ENCODE peak calls at places on chromosomes 12 and 14, in nine cellular contexts. E, M, Y, F, Z, D, H, N and G are unnamed samples.

GRCh38 chr12:122825773-122826724 is 9.2 kb upstream of the HIP1R start:
- DNase-seq in Y (no peak), M (peak; percentile 47), Z (no peak), F (no peak), E (peak; percentile 58), N (peak; percentile 48), D (peak; percentile 78), H (no peak), G (no peak)

GRCh38 chr12:80173465-80173864 is 74.1 kb downstream of the OTOGL start:
- DNase-seq in F (no peak), Y (no peak), M (no peak), H (no peak), E (no peak), Z (no peak), D (no peak), N (no peak), G (no peak)

GRCh38 chr14:69693145-69693544 is 73.8 kb upstream of the SRSF5 start:
- DNase-seq in E (no peak), D (peak; percentile 56), Z (no peak), F (no peak), N (peak; percentile 78), Y (no peak), M (peak; percentile 59), H (no peak), G (peak; percentile 48)

GRCh38 chr12:84807249-84807648 is 105.3 kb downstream of the SLC6A15 start:
- DNase-seq in F (peak; percentile 30), Z (no peak), Y (no peak), M (no peak), N (no peak), E (no peak), D (no peak), H (no peak), G (no peak)

GRCh38 chr12:39300799-39301198 is 142.1 kb downstream of the KIF21A start:
- DNase-seq in N (peak; percentile 84), E (no peak), Z (no peak), H (no peak), F (no peak), Y (no peak), D (no peak), M (no peak), G (no peak)

GRCh38 chr12:93514853-93515252 is 47.5 kb downstream of the MRPL42 start:
- DNase-seq in Y (no peak), F (peak; percentile 91), D (no peak), E (no peak), Z (no peak), M (no peak), H (no peak), N (no peak), G (no peak)

GRCh38 chr14:99389171-99389826 is 91.4 kb downstream of the SETD3 start:
- DNase-seq in N (peak; percentile 31), Z (peak; percentile 21), D (peak; percentile 69), E (peak; percentile 60), F (peak; percentile 10), Y (peak; percentile 21), M (no peak), H (peak; percentile 29), G (peak; percentile 75)

GRCh38 chr14:98974113-98974512 is 297.9 kb downstream of the BCL11B start:
- DNase-seq in D (no peak), F (no peak), E (no peak), N (no peak), Y (no peak), Z (no peak), M (no peak), H (no peak), G (no peak)

DNA sequence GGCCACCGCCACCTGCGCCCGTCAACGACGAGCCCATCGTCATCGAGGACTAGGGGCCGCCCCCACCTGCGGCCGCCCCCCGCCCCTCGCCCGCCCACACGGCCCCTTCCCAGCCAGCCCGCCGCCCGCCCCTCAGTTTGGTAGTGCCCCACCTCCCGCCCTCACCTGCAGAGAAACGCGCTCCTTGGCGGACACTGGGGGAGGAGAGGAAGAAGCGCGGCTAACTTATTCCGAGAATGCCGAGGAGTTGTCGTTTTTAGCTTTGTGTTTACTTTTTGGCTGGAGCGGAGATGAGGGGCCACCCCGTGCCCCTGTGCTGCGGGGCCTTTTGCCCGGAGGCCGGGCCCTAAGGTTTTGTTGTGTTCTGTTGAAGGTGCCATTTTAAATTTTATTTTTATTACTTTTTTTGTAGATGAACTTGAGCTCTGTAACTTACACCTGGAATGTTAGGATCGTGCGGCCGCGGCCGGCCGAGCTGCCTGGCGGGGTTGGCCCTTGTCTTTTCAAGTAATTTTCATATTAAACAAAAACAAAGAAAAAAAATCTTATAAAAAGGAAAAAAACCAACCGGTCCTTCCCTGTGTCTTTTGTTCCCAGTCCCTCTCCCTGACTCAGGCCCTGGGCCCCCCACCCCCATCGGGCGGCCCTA is 4.3 kb upstream of the CRIP2 start:
- DNase-seq in M (no peak), N (no peak), E (no peak), D (no peak), H (no peak), Y (no peak), F (no peak), Z (no peak), G (no peak)
- H3K27ac ChIP-seq in M (no peak overlapping the region), N (no peak overlapping the region), E (no peak overlapping the region), D (no peak overlapping the region), H (peak overlapping the region; percentile 100), Y (no peak overlapping the region), F (no peak overlapping the region), Z (no peak overlapping the region), G (no peak overlapping the region)

GRCh38 chr14:52023518-52023917 is 34.2 kb downstream of the RTRAF start:
- DNase-seq in F (peak; percentile 87), Z (no peak), Y (no peak), D (peak; percentile 64), H (peak; percentile 61), N (peak; percentile 31), M (no peak), E (no peak), G (no peak)

GRCh38 chr14:52029881-52030280 is 39.0 kb downstream of the NID2 start:
- DNase-seq in H (no peak), N (peak; percentile 71), D (no peak), E (no peak), Z (no peak), F (no peak), Y (no peak), M (no peak), G (no peak)

GRCh38 chr14:52025310-52025709 is 36.0 kb downstream of the RTRAF start:
- DNase-seq in E (no peak), F (peak; percentile 98), D (no peak), M (no peak), Y (no peak), Z (no peak), N (peak; percentile 96), H (no peak), G (no peak)

GRCh38 chr14:52025952-52026510 is 36.7 kb downstream of the RTRAF start:
- DNase-seq in D (no peak), Y (no peak), E (no peak), F (peak; percentile 40), M (no peak), H (no peak), Z (no peak), N (no peak), G (no peak)

DNA sequence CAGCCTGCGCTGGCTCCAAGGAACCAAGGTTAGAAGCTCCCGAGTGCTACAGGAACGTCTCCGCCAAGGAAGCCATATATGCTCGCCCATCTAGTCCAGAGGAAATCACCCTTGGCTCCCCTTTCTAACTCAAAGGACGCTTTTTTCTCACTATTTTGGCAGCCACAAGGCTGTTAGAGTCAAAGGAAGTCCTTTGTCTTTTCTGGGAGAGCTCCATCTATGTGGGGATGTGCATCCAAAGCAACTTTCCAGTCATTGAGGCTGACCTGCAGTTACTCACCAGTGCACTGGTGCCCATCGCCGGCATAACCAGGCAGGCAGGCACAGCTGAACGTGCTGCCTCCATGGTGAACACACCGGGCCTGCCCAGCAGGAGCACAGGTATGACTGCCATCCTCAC is 37.6 kb downstream of the RTRAF start:
- DNase-seq in H (peak; percentile 40), M (no peak), Y (no peak), D (no peak), N (no peak), Z (no peak), E (no peak), F (no peak), G (no peak)
- H3K4me1 ChIP-seq in H (peaks cover 80% of the 10 kb centered on the region), M (no peaks in the 10 kb centered on the region), Y (no peaks in the 10 kb centered on the region), D (peaks cover 15% of the 10 kb centered on the region), N (peaks cover 63% of the 10 kb centered on the region), Z (no peaks in the 10 kb centered on the region), E (no peaks in the 10 kb centered on the region), F (peaks cover 37% of the 10 kb centered on the region), G (no peaks in the 10 kb centered on the region)

DNA sequence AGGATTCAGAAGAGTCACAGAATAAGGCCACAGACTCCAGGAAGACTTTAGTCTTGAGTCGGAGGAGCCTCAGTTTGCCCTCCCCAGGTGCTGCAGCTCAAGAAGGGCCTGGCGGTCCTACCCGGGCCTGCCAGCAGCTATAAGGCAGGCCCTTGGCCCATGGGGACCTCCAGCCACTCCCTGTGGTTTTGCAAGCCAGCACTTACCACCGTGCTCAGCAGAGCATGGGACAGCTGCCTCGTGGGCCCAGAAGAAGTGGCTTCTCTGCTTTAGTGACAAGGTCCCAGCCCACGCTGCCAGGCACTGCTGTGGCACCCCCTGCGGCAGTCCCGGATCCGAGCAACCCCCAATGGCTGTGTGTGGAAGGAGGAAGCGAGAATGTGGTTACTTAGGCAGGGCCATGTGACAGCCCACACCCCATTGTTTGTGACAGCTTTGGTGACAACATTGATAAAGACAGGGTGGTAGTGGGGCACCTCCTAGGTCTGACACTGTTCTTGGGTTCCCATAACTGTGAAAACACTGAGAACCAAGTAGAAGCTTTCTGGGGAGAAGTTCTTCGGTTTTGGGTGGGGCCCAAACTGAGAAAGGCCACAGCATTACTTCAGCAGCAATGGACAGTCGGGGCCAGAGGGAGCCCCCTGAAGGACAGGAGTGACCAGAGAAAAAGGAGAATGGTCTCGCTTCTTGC is at the start of gene SELPLG:
- DNase-seq in Z (no peak), F (no peak), H (peak; percentile 55), Y (no peak), N (no peak), D (peak; percentile 32), E (no peak), M (peak; percentile 97), G (peak; percentile 69)
- TF ChIP-seq POLR2A in Z (no peak), F (no peak), H (peak; percentile 17), Y (no peak), N (no peak), D (no peak), E (no peak), M (peak; percentile 29), G (no peak)

GRCh38 chr12:10715491-10715890 is 7.6 kb downstream of the YBX3 start:
- DNase-seq in N (no peak), Y (no peak), H (no peak), Z (no peak), E (no peak), D (no peak), F (no peak), M (no peak), G (no peak)

GRCh38 chr12:10716277-10716676 is 6.8 kb downstream of the YBX3 start:
- DNase-seq in H (no peak), D (no peak), M (no peak), Y (no peak), Z (no peak), N (no peak), F (no peak), E (no peak), G (no peak)

GRCh38 chr12:10718279-10718821 is 4.8 kb downstream of the YBX3 start:
- DNase-seq in Y (peak; percentile 43), N (peak; percentile 69), H (no peak), D (no peak), F (peak; percentile 92), Z (no peak), M (no peak), E (no peak), G (no peak)

GRCh38 chr12:10717410-10717809 is 5.7 kb downstream of the YBX3 start:
- DNase-seq in H (no peak), F (peak; percentile 28), Z (no peak), Y (peak; percentile 19), M (no peak), N (peak; percentile 88), D (no peak), E (no peak), G (no peak)

DNA sequence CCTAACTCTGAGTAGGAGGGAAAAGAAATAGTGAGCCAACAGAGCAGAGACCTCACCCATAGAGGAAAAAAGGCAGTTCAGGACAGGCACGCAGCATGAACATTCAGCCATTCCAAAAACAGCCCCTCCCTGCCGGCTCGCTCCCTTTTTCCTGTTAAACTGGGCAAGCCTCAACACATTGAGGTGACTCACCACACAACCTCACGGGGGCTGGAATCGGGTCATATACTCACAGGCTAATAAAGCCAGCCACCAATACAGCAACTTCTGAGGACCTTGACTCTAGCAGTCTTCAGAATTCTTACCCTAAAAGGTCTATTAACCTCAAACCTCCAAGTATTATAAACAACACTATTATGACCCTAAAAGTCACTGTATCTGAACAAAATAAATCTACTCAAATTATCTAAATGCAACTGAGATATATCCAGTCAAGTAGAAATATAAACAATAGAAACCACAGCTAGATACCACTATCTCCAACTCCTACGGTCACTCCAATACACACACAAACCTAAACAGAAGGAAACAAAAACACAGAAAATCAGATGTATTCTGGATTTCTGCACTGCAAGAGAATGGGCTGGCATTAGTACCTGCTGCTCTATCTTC is 6.3 kb downstream of the YBX3 start:
- DNase-seq in E (peak; percentile 69), N (peak; percentile 95), Y (peak; percentile 92), Z (no peak), F (peak; percentile 92), H (peak; percentile 84), D (peak; percentile 63), M (peak; percentile 31), G (peak; percentile 73)
- H3K27ac ChIP-seq in E (peak overlapping the region; percentile 60), N (peak overlapping the region; percentile 82), Y (peak overlapping the region; percentile 69), Z (no peak overlapping the region), F (peak overlapping the region; percentile 64), H (peak overlapping the region; percentile 48), D (no peak overlapping the region), M (peak overlapping the region; percentile 57), G (peak overlapping the region; percentile 52)